ENCODE peak calls at places on chromosomes 11 and 22, in six cellular contexts. S, L, K, E, Q and J are unnamed samples.

GRCh38 chr11:132187814-132188213 is 817.4 kb downstream of the NTM start:
- DNase-seq in Q (no peak), K (no peak), E (no peak), L (no peak), S (no peak), J (no peak)

GRCh38 chr11:59040607-59041006 is 45.5 kb upstream of the GLYATL1B start:
- DNase-seq in L (no peak), K (no peak), S (no peak), E (no peak), Q (no peak), J (no peak)

GRCh38 chr11:73859671-73860070 is 17.0 kb downstream of the COA4 start:
- DNase-seq in Q (no peak), L (no peak), S (no peak), K (no peak), E (no peak), J (no peak)

GRCh38 chr11:128694618-128695481 is 978 bp downstream of the FLI1 start:
- DNase-seq in K (peak; percentile 17), S (peak; percentile 67), Q (peak; percentile 95), E (peak; percentile 17), L (peak; percentile 94), J (peak; percentile 70)

GRCh38 chr22:22702159-22702873 is 57.9 kb downstream of the GGTLC2 start:
- DNase-seq in E (no peak), Q (no peak), S (peak; percentile 87), L (no peak), K (no peak), J (no peak)

GRCh38 chr11:111909378-111909777 is 2.2 kb downstream of the CRYAB start:
- DNase-seq in K (no peak), L (no peak), Q (no peak), S (no peak), E (no peak), J (no peak)

GRCh38 chr11:11998091-11998781 is 10.2 kb downstream of the DKK3 start:
- DNase-seq in L (no peak), S (no peak), E (no peak), Q (no peak), K (peak; percentile 88), J (no peak)

GRCh38 chr11:9617960-9618359 is 44.5 kb downstream of the WEE1 start:
- DNase-seq in Q (no peak), L (no peak), E (no peak), K (peak; percentile 53), S (no peak), J (no peak)

GRCh38 chr11:65471410-65471762 is 27.5 kb upstream of the MALAT1 start:
- DNase-seq in Q (peak; percentile 89), S (peak; percentile 83), E (peak; percentile 85), L (peak; percentile 86), K (peak; percentile 80), J (peak; percentile 85)
- TF ChIP-seq CTCF in Q (peak; percentile 58), S (peak; percentile 52), E (peak; percentile 75), L (peak; percentile 67), K (peak; percentile 67), J (peak; percentile 82)

GRCh38 chr11:68524681-68525080 is 64.1 kb downstream of the PPP6R3 start:
- DNase-seq in S (no peak), Q (no peak), L (no peak), K (no peak), E (no peak), J (no peak)

GRCh38 chr11:68524213-68524612 is 63.7 kb downstream of the PPP6R3 start:
- DNase-seq in S (no peak), E (no peak), Q (no peak), L (no peak), K (no peak), J (no peak)

GRCh38 chr11:68525320-68525719 is 64.8 kb downstream of the PPP6R3 start:
- DNase-seq in K (no peak), E (no peak), L (no peak), S (no peak), Q (no peak), J (no peak)

GRCh38 chr11:68527585-68527984 is 67.0 kb downstream of the PPP6R3 start:
- DNase-seq in S (no peak), K (no peak), E (no peak), Q (no peak), L (no peak), J (no peak)

DNA sequence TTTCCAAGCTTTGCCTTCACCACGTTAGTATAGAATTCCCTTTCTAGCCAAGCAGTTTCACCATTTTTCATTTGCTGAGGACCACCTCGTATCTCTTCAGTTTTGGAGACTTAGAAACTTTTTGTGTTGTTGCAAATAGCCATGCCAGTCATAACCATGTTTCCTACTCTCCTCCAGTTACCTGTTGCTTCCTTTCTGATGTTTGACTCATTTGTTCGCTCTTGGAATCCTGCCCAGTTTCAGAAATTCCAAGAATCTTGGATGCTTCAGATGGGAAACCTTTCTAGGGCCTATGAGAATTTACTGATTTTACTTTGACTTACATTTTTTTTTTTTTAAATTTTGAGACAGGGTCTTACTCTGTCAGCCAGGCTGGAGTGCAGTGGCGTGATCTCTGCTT is 65.4 kb downstream of the PPP6R3 start:
- DNase-seq in Q (no peak), K (no peak), E (no peak), S (no peak), L (no peak), J (no peak)
- H3K4me3 ChIP-seq in Q (no peak overlapping the region), K (no peak overlapping the region), E (no peak overlapping the region), S (no peak overlapping the region), L (no peak overlapping the region), J (no peak overlapping the region)

GRCh38 chr11:35138606-35138948 is 394 bp upstream of the CD44 start:
- DNase-seq in K (no peak), Q (no peak), S (no peak), L (no peak), E (no peak), J (no peak)
- H3K27ac ChIP-seq in K (peak overlapping the region; percentile 91), Q (peak overlapping the region; percentile 97), S (peak overlapping the region; percentile 92), L (peak overlapping the region; percentile 94), E (no peak overlapping the region), J (peak overlapping the region; percentile 97)

DNA sequence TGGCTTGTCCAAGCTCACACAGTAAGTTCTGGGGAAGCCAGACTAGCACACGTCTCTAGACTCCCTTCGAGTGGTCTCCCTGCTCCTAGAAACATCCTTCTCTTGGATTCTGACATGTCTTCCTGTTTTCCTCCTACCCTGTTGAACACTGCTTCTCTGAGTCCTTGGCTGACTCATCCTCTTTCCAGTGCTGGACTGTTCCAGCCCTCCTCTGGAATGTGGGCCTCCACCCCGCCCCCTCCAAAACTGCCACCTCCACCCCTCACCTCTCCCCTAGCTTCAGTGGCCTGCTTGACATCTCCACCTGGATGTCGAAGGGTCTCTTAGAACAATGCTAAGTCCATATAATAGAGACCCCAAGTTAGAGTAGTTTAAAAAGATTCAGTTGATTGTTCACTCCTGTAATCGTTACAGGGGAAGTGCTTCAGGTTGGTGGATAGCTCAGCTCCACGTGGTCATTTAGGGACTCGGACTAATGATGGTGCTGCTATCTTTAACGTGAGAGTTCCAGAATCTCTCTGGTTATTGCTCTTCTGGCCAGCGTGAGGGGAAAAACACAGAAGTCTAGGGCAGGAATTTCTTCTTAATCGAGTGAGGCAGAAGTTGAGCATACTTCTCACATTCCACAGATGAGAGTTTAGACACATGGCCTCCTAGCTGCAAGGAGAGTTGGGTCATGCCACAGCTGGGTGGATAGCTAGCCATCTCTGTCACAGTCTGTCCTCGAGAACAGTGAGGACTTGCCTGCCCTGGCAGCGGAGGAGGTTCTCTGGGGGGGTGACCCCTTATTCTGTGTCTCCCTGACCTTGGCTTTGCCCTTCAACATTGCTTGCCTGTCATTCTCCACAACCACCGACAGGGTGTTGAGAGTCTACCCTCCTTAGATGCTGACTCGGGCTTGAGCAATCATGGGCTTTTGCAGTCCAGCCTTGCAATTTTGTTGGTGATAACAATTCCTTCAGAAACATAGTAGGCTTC is 4.7 kb upstream of the C11orf96 start:
- DNase-seq in E (no peak), S (no peak), K (peak; percentile 51), L (no peak), Q (no peak), J (no peak)
- TF ChIP-seq CTCF in E (peak; percentile 31), S (no peak), K (peak; percentile 29), L (peak; percentile 15), Q (no peak), J (no peak)

DNA sequence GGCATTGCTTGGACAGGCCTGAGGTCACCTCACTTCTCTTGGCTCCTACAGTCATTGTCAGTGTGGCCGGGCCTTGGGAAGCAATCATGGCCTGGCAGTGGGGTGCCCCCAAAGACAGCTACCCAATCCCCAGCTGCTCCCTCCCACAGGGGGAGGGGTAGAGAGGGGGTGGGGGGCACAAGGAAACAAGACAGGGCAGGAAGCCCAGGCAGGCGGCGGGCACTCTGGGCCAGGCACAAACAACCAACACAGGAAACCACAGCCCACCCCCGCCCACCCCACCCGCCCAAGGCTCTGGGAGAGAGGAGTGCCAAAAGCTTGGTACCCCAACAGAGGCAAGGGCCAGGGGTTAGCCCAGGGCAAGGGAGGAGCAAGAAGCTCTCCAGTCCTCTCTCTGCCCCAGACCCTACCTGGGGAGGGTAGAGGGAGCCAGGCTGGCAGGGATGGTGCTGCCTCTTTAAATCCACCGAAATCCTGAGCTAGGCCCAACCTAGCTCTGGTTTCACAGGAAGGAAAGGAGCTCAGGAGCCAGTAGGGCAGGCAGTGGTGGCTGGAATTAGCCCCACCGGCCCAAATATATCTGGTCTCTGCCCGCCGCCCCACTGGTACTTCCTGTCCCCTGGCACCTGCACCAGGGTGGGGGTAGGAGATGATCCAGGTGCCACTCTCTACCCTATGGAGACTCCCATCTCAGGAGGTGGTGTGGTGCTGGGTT is 12.2 kb downstream of the BCL9L start:
- DNase-seq in E (no peak), L (peak; percentile 60), Q (peak; percentile 86), K (no peak), S (peak; percentile 75), J (peak; percentile 52)
- H3K4me3 ChIP-seq in E (no peak overlapping the region), L (peak overlapping the region; percentile 6), Q (no peak overlapping the region), K (no peak overlapping the region), S (no peak overlapping the region), J (peak overlapping the region; percentile 24)

GRCh38 chr22:36027960-36028645 is 521 bp downstream of the RBFOX2 start:
- DNase-seq in K (no peak), L (peak; percentile 82), Q (peak; percentile 81), S (peak; percentile 51), E (no peak), J (no peak)
- H3K27ac ChIP-seq in K (peak overlapping the region; percentile 76), L (peak overlapping the region; percentile 90), Q (peak overlapping the region; percentile 85), S (peak overlapping the region; percentile 97), E (peak overlapping the region; percentile 84), J (peak overlapping the region; percentile 74)

GRCh38 chr11:61617515-61617914 is 36.6 kb upstream of the SYT7 start:
- DNase-seq in Q (no peak), E (no peak), S (no peak), K (no peak), L (no peak), J (no peak)
- TF ChIP-seq CTCF in Q (no peak), E (no peak), S (no peak), K (no peak), L (no peak), J (no peak)

DNA sequence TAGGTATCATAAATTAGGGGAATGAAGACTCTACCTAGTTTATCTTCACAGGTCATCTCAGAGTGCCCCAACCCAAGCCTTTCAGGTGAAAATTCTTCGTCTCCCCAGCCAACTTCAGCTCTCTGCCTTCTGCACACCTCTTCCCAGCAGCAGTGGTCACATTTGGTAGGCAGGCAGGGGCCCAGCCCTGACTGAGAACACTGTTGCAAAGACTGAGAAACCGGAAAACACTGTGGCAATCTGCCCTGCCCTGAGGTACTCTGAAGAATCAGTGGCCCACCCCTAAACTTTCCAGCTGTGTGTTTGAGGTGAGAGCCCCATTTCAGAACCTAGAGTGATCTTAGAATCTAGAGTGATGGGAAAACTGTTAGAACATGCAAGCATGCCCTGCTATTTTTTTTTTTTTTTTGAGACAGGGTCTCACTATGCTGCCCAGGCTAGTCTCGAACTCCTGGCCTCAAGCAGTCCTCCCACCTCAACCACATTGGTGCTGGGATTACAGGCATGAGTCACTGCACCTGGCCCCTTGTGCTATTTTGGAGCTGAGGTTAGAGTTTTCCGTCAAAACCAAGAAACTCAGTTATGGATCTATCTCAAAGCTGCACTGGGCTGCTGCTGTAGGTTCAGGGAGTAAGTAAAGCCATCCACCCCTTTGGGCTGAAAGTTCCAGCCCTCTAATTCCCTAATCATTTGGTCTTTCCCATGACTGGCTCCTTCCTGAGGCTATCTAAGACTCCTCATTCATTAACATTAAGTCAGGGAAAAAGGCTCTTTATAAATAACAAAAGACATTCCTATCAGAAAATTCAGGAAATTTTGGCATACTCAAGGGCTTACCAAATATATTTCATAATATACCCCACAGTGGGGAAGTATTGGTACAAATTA is 1.7 kb upstream of the LDHA start:
- DNase-seq in Q (peak; percentile 78), K (no peak), S (no peak), E (no peak), L (no peak), J (no peak)
- H3K4me3 ChIP-seq in Q (no peak overlapping the region), K (no peak overlapping the region), S (no peak overlapping the region), E (no peak overlapping the region), L (no peak overlapping the region), J (no peak overlapping the region)